ENCODE peak calls at places on chromosomes 3 and 15, in four cellular contexts. R is heart left ventricle, E is dorsolateral prefrontal cortex, X is cardiac muscle cell. V is an unnamed sample.

GRCh38 chr15:98382139-98382538 is 266.2 kb upstream of the IGF1R start:
- DNase-seq in R (no peak), E (no peak), X (no peak), V (no peak)

GRCh38 chr3:196163212-196163611 is 48.0 kb downstream of the ZDHHC19 start:
- DNase-seq in R (no peak), E (no peak), X (no peak), V (no peak)

GRCh38 chr3:145489011-145489410 is 672.0 kb downstream of the PLOD2 start:
- DNase-seq in R (no peak), E (no peak), X (no peak), V (no peak)

GRCh38 chr15:66959066-66959465 is 106.3 kb upstream of the SMAD3 start:
- DNase-seq in R (no peak), E (no peak), X (no peak), V (no peak)

GRCh38 chr3:45980819-45981218 is 14.8 kb downstream of the FYCO1 start:
- DNase-seq in R (no peak), E (no peak), X (no peak), V (no peak)

GRCh38 chr15:101138913-101139880 is 112.7 kb downstream of the CHSY1 start:
- DNase-seq in R (no peak), E (no peak), X (no peak), V (no peak)

GRCh38 chr3:168034152-168034928 is 61.4 kb downstream of the GOLIM4 start:
- DNase-seq in R (no peak), E (no peak), X (peak; percentile 51), V (peak; percentile 61)

GRCh38 chr15:38220874-38221273 is 31.8 kb upstream of the SPRED1 start:
- DNase-seq in R (no peak), E (no peak), X (no peak), V (no peak)

GRCh38 chr3:29280675-29281264 is at the start of gene RBMS3:
- DNase-seq in R (peak; percentile 93), E (peak; percentile 45), X (peak; percentile 87), V (peak; percentile 87)

GRCh38 chr3:108940166-108940565 is 13.5 kb downstream of the GUCA1C start:
- DNase-seq in R (no peak), E (no peak), X (no peak), V (no peak)

GRCh38 chr15:27082526-27082925 is 111.5 kb downstream of the GABRG3 start:
- DNase-seq in R (no peak), E (no peak), X (no peak), V (no peak)

GRCh38 chr3:184773341-184774186 is 38.4 kb upstream of the VPS8 start:
- DNase-seq in R (peak; percentile 72), E (no peak), X (peak; percentile 81), V (no peak)

GRCh38 chr3:15495461-15496340 is 25.8 kb downstream of the COLQ start:
- DNase-seq in R (no peak), E (no peak), X (peak; percentile 61), V (no peak)

GRCh38 chr15:80568876-80569605 is 126.1 kb upstream of the ABHD17C start:
- DNase-seq in R (no peak), E (no peak), X (peak; percentile 24), V (no peak)

GRCh38 chr3:100697723-100698285 is 11.5 kb upstream of the TFG start:
- DNase-seq in R (no peak), E (no peak), X (peak; percentile 56), V (no peak)

GRCh38 chr3:103048371-103048722 is 613.5 kb downstream of the ZPLD1 start:
- DNase-seq in R (no peak), E (no peak), X (no peak), V (no peak)

GRCh38 chr15:43410572-43411214 is 39.8 kb downstream of the TUBGCP4 start:
- DNase-seq in R (no peak), E (no peak), X (no peak), V (no peak)

GRCh38 chr3:132394334-132394733 is 23.0 kb upstream of the DNAJC13 start:
- DNase-seq in R (peak; percentile 69), E (no peak), X (no peak), V (no peak)

GRCh38 chr3:125052671-125053303 is 3.0 kb downstream of the HEG1 start:
- DNase-seq in R (no peak), E (no peak), X (no peak), V (peak; percentile 82)

GRCh38 chr3:142288032-142288638 is 62.8 kb upstream of the GK5 start:
- DNase-seq in R (no peak), E (no peak), X (no peak), V (no peak)

GRCh38 chr3:187000711-187001151 is 70.4 kb downstream of the ST6GAL1 start:
- DNase-seq in R (no peak), E (no peak), X (no peak), V (no peak)

GRCh38 chr3:159763466-159764210 is 225.0 kb upstream of the IL12A start:
- DNase-seq in R (peak; percentile 88), E (peak; percentile 70), X (peak; percentile 91), V (peak; percentile 93)

GRCh38 chr3:31953091-31953490 is 28.0 kb downstream of the OSBPL10 start:
- DNase-seq in R (no peak), E (no peak), X (no peak), V (no peak)

GRCh38 chr3:33089515-33089914 is 7.4 kb downstream of the GLB1 start:
- DNase-seq in R (no peak), E (no peak), X (no peak), V (no peak)

GRCh38 chr15:35038655-35039534 is 46.2 kb downstream of the NANOGP8 start:
- DNase-seq in R (no peak), E (no peak), X (no peak), V (no peak)

GRCh38 chr3:6739288-6739687 is 121.6 kb upstream of the GRM7 start:
- DNase-seq in R (no peak), E (no peak), X (no peak), V (no peak)

GRCh38 chr3:120448707-120449650 is 1.8 kb downstream of the FSTL1 start:
- DNase-seq in R (peak; percentile 48), E (no peak), X (peak; percentile 49), V (peak; percentile 75)

GRCh38 chr15:78103406-78104118 is 11.2 kb downstream of the SH2D7 start:
- DNase-seq in R (no peak), E (no peak), X (no peak), V (no peak)

GRCh38 chr3:138381413-138381901 is 33.1 kb downstream of the MRAS start:
- DNase-seq in R (peak; percentile 78), E (peak; percentile 71), X (peak; percentile 70), V (no peak)

GRCh38 chr15:77456746-77457618 is 36.3 kb downstream of the HMG20A start:
- DNase-seq in R (no peak), E (no peak), X (no peak), V (no peak)

GRCh38 chr15:79023918-79024317 is 66.7 kb downstream of the RASGRF1 start:
- DNase-seq in R (no peak), E (no peak), X (no peak), V (no peak)

GRCh38 chr3:124951511-124952390 is 17.2 kb upstream of the MUC13 start:
- DNase-seq in R (no peak), E (no peak), X (no peak), V (peak; percentile 50)

GRCh38 chr15:74176262-74177208 is 3.0 kb downstream of the ISLR start:
- DNase-seq in R (peak; percentile 14), E (no peak), X (peak; percentile 32), V (no peak)

GRCh38 chr15:71153823-71154524 is 38.7 kb downstream of the THSD4 start:
- DNase-seq in R (no peak), E (no peak), X (peak; percentile 36), V (no peak)

GRCh38 chr3:99945328-99945995 is 127.8 kb downstream of the CMSS1 start:
- DNase-seq in R (peak; percentile 41), E (no peak), X (no peak), V (peak; percentile 55)

GRCh38 chr15:64152507-64153387 is 1.2 kb downstream of the SNX22 start:
- DNase-seq in R (peak; percentile 37), E (no peak), X (no peak), V (no peak)

GRCh38 chr3:70516081-70516480 is 203.6 kb upstream of the MDFIC2 start:
- DNase-seq in R (no peak), E (no peak), X (peak; percentile 7), V (no peak)

GRCh38 chr3:70519913-70520659 is 207.6 kb upstream of the MDFIC2 start:
- DNase-seq in R (no peak), E (no peak), X (no peak), V (no peak)

DNA sequence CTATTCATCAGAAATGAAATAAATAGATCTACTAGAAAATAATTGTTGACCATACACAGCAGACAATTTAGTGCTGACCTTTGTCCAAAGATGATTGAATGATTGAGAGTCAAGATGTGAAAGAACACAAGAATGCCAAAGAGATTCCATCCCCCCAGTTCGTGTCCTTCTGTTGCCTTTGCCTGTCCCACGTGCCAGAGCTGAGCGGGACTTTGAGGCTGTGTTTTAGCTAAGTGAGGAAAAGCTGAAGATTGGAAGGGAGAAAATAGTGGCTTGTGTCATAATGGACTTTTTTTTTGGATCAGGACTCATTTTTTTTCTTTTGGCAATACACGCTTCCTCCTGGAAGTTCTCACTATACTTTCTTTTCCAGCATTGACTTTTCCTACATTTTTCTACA is 206.6 kb upstream of the MDFIC2 start:
- DNase-seq in R (no peak), E (no peak), X (no peak), V (no peak)
- H3K27me3 ChIP-seq in R (peaks cover 3% of the 10 kb centered on the region), E (no peaks in the 10 kb centered on the region), X (no peaks in the 10 kb centered on the region), V (no peaks in the 10 kb centered on the region)

GRCh38 chr3:147398841-147399534 is 7.4 kb downstream of the ZIC4 start:
- DNase-seq in R (no peak), E (no peak), X (no peak), V (no peak)
- H3K27me3 ChIP-seq in R (peaks cover 100% of the 10 kb centered on the region), E (peaks cover 42% of the 10 kb centered on the region), X (peaks cover 100% of the 10 kb centered on the region), V (no peaks in the 10 kb centered on the region)

DNA sequence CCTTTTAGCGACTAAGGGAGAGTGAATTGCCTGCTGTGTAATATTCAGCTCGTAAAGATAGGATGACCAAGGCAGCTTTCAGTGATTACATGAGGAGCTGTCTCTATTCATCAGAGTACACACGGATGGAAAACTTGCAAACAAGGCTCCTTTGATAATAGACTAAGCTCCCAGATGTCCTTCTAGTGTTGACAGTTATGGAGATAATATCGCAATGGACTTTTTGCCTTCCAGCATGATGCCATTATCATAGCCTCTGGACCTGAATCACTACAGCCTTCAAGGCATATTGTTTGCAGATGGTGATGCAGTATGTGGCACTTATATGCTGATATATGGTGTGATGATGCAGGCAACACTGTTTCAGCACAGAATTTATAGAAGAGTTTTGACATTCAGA is 93.9 kb downstream of the ECT2 start:
- DNase-seq in R (no peak), E (no peak), X (peak; percentile 13), V (no peak)
- H3K27me3 ChIP-seq in R (no peaks in the 10 kb centered on the region), E (no peaks in the 10 kb centered on the region), X (no peaks in the 10 kb centered on the region), V (peaks cover 26% of the 10 kb centered on the region)

GRCh38 chr3:16534914-16535301 is 21.4 kb upstream of the RFTN1 start:
- DNase-seq in R (no peak), E (no peak), X (no peak), V (no peak)

GRCh38 chr3:16538505-16538904 is 25.0 kb upstream of the RFTN1 start:
- DNase-seq in R (no peak), E (no peak), X (no peak), V (no peak)

GRCh38 chr3:16536996-16537395 is 23.5 kb upstream of the RFTN1 start:
- DNase-seq in R (no peak), E (no peak), X (no peak), V (no peak)

GRCh38 chr3:16533928-16534913 is 20.7 kb upstream of the RFTN1 start:
- DNase-seq in R (no peak), E (no peak), X (peak; percentile 49), V (no peak)

GRCh38 chr3:16536344-16536663 is 22.8 kb upstream of the RFTN1 start:
- DNase-seq in R (no peak), E (no peak), X (no peak), V (no peak)
- H3K27me3 ChIP-seq in R (no peaks in the 10 kb centered on the region), E (no peaks in the 10 kb centered on the region), X (no peaks in the 10 kb centered on the region), V (no peaks in the 10 kb centered on the region)

GRCh38 chr3:115388825-115389224 is 234.5 kb upstream of the GAP43 start:
- DNase-seq in R (no peak), E (no peak), X (no peak), V (no peak)
- H3K27me3 ChIP-seq in R (no peaks in the 10 kb centered on the region), E (no peaks in the 10 kb centered on the region), X (no peaks in the 10 kb centered on the region), V (no peaks in the 10 kb centered on the region)